ENCODE peak calls at places on chromosomes 12 and 14, in eight cellular contexts. I is adipocyte, Z is tibial nerve, A is uterus, Q is kidney, K is suprapubic skin, G is mammary epithelial cell, J is brain microvascular endothelial cell. P is an unnamed sample.
A peak's percentile ranks its signal among the peaks of the same experiment; 100 is the strongest.

GRCh38 chr12:95022477-95022876 is 19.0 kb upstream of the NDUFA12 start:
- DNase-seq in Z (no peak), Q (no peak), A (no peak), G (no peak), J (no peak), I (no peak), K (no peak), P (no peak)

GRCh38 chr12:58313091-58313855 is 371.9 kb downstream of the ATP23 start:
- DNase-seq in Q (no peak), K (no peak), A (no peak), I (peak; percentile 70), Z (no peak), J (peak; percentile 80), G (peak; percentile 35), P (peak; percentile 78)

GRCh38 chr12:104669851-104670337 is 213.1 kb downstream of the CHST11 start:
- DNase-seq in I (no peak), J (no peak), G (no peak), K (no peak), A (peak; percentile 81), Q (no peak), Z (no peak), P (peak; percentile 52)

GRCh38 chr12:28536088-28536487 is 345.8 kb downstream of the CCDC91 start:
- DNase-seq in Z (no peak), Q (no peak), I (peak; percentile 91), G (peak; percentile 52), J (peak; percentile 28), K (no peak), A (no peak), P (peak; percentile 43)

GRCh38 chr12:69343885-69344612 is 4.1 kb upstream of the LYZ start:
- DNase-seq in G (no peak), A (no peak), Q (no peak), K (no peak), I (no peak), J (no peak), Z (no peak), P (no peak)

GRCh38 chr12:117328556-117329100 is 32.8 kb downstream of the NOS1 start:
- DNase-seq in K (no peak), Q (no peak), I (no peak), A (no peak), J (no peak), G (no peak), Z (no peak), P (peak; percentile 25)

GRCh38 chr12:49231881-49232650 is 32.8 kb upstream of the TUBA1C start:
- DNase-seq in K (no peak), J (no peak), A (peak; percentile 31), Q (no peak), Z (no peak), G (no peak), I (no peak), P (no peak)

GRCh38 chr14:36161781-36162180 is 14.7 kb downstream of the PTCSC3 start:
- DNase-seq in K (no peak), J (no peak), G (no peak), A (no peak), Z (no peak), Q (no peak), I (no peak), P (peak; percentile 54)

GRCh38 chr14:29810657-29811056 is 117.0 kb downstream of the PRKD1 start:
- DNase-seq in J (no peak), Z (no peak), Q (no peak), G (no peak), A (no peak), I (peak; percentile 77), K (no peak), P (peak; percentile 9)

GRCh38 chr14:105929327-105930081 is 403.1 kb downstream of the TMEM121 start:
- DNase-seq in I (no peak), Z (no peak), G (no peak), A (no peak), Q (peak; percentile 43), K (peak; percentile 41), J (no peak), P (no peak)

GRCh38 chr14:23708343-23708742 is 72.2 kb downstream of the DHRS2 start:
- DNase-seq in G (no peak), Z (no peak), Q (no peak), I (no peak), K (no peak), J (no peak), A (no peak), P (no peak)

GRCh38 chr12:106070147-106070546 is 68.6 kb downstream of the NUAK1 start:
- DNase-seq in A (no peak), Z (no peak), J (no peak), I (no peak), Q (no peak), G (no peak), K (peak; percentile 2), P (no peak)

GRCh38 chr14:77372304-77372841 is 4.5 kb downstream of the TMED8 start:
- DNase-seq in G (no peak), Z (no peak), Q (no peak), I (peak; percentile 33), J (peak; percentile 20), K (no peak), A (no peak), P (peak; percentile 28)

GRCh38 chr12:52713960-52714886 is 10.9 kb upstream of the KRT77 start:
- DNase-seq in Q (peak; percentile 64), J (no peak), Z (no peak), G (no peak), I (no peak), A (no peak), K (no peak), P (no peak)

GRCh38 chr12:92233346-92234015 is 87.8 kb upstream of the BTG1 start:
- DNase-seq in G (no peak), Q (no peak), J (no peak), A (no peak), I (no peak), K (no peak), Z (no peak), P (no peak)

GRCh38 chr14:55451398-55451797 is 11.0 kb upstream of the TBPL2 start:
- DNase-seq in A (no peak), Q (no peak), K (no peak), Z (no peak), G (no peak), I (no peak), J (no peak), P (peak; percentile 20)

GRCh38 chr14:36553650-36554260 is 28.7 kb downstream of the NKX2-8 start:
- DNase-seq in J (peak; percentile 25), G (peak; percentile 17), A (no peak), K (no peak), Q (no peak), Z (peak; percentile 16), I (peak; percentile 84), P (peak; percentile 44)

GRCh38 chr14:67620217-67620789 is 583 bp downstream of the ARG2 start:
- DNase-seq in K (no peak), Z (no peak), Q (peak; percentile 74), I (peak; percentile 21), A (peak; percentile 19), G (peak; percentile 33), J (no peak), P (peak; percentile 17)

GRCh38 chr12:65602191-65602578 is 222.1 kb upstream of the HMGA2 start:
- DNase-seq in I (peak; percentile 37), G (no peak), Z (no peak), K (no peak), Q (no peak), A (no peak), J (no peak), P (no peak)

GRCh38 chr12:127485528-127485927 is 781.4 kb upstream of the TMEM132C start:
- DNase-seq in G (peak; percentile 71), K (no peak), A (no peak), Q (no peak), Z (no peak), I (peak; percentile 80), J (peak; percentile 95), P (peak; percentile 32)

GRCh38 chr14:77120771-77121743 is 20.5 kb downstream of the ZDHHC22 start:
- DNase-seq in Z (no peak), J (no peak), K (no peak), I (no peak), G (no peak), Q (no peak), A (peak; percentile 55), P (no peak)

DNA sequence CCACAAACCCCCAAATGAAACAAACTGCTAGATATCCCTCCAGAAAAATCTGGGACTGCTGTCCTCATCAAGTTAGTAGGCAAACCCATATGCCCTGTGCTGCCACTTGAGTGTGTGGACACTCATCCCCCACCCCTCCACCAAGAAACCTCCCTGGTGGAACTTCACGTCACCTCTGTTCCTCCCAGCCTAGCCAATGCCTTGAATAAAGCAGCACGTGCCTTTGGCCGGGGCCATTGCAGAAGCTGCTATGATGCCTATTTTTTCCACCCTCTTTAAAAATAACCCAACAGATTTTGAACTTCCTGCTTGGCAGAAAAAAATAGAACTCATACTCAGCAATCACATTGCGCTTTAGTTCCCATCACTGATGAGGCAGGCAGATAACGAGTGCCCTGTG is 23.2 kb upstream of the PWP1 start:
- DNase-seq in A (no peak), I (no peak), J (no peak), K (no peak), G (no peak), Z (no peak), Q (no peak), P (no peak)
- H3K36me3 ChIP-seq in A (no peaks in the 10 kb centered on the region), I (no peaks in the 10 kb centered on the region), J (no peaks in the 10 kb centered on the region), K (peaks cover 4% of the 10 kb centered on the region), G (no peaks in the 10 kb centered on the region), Z (no peaks in the 10 kb centered on the region), Q (no peaks in the 10 kb centered on the region), P (peaks cover 4% of the 10 kb centered on the region)

DNA sequence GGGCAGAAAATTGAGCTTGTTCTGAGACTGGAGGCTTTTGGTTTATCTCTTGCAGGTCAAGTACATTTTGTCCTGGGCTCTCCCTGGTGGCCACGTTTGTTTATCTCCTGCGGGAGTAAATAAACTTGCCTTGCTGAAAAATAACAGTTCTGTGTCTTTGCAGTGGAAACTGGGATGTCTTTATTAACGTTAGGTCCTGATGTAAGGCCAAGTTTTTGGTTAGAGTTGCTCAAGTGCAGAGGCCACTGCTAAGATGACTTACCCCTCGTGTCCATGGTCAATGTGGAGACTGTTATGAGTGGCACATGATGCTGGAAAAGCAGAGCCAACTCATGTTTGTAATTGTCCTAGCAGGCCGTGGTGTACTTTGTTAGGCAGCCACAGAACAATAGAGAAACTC is 3.8 kb downstream of the PTPN11 start:
- DNase-seq in A (no peak), Z (peak; percentile 69), J (no peak), K (peak; percentile 75), G (no peak), Q (no peak), I (peak; percentile 14), P (no peak)
- H3K4me3 ChIP-seq in A (no peak overlapping the region), Z (no peak overlapping the region), J (no peak overlapping the region), K (no peak overlapping the region), G (no peak overlapping the region), Q (no peak overlapping the region), I (no peak overlapping the region), P (no peak overlapping the region)

GRCh38 chr14:99447739-99448138 is 32.9 kb downstream of the SETD3 start:
- DNase-seq in G (no peak), Z (no peak), Q (no peak), I (no peak), J (no peak), K (no peak), A (no peak), P (no peak)
- H3K36me3 ChIP-seq in G (peaks cover 17% of the 10 kb centered on the region), Z (no peaks in the 10 kb centered on the region), Q (peaks cover 32% of the 10 kb centered on the region), I (peaks cover 61% of the 10 kb centered on the region), J (peaks cover 8% of the 10 kb centered on the region), K (peaks cover 75% of the 10 kb centered on the region), A (no peaks in the 10 kb centered on the region), P (peaks cover 8% of the 10 kb centered on the region)

DNA sequence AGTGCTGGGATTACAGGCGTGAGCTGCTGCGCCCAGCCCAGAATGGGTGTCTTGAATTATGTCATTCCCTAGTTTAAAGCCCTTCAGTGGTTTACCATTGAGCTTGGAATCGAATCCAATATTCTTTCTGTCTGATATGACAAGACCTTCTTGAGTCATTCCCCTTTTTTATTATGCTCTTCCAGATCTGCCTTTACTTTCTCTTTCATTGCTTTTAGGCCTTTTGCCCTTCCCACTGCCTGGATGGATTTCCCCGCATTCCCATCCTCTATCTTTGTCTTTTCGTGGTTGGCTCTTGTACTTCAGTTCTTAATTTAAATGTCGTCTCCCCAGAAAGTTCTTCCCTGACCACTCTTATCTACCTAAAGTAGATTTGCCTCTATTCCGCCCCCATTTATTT is 1.6 kb downstream of the TRAFD1 start:
- DNase-seq in G (no peak), K (no peak), Z (no peak), I (no peak), Q (no peak), A (no peak), J (no peak), P (no peak)
- H3K4me3 ChIP-seq in G (no peak overlapping the region), K (peak overlapping the region; percentile 83), Z (peak overlapping the region; percentile 95), I (peak overlapping the region; percentile 86), Q (no peak overlapping the region), A (no peak overlapping the region), J (no peak overlapping the region), P (no peak overlapping the region)

P was measured in bronchial epithelial cell.